ENCODE peak calls at places on chromosomes 5 and 9, in nine cellular contexts. V, F, O, N, J, P, Q, D and S are unnamed samples.
A peak's percentile ranks its signal among the peaks of the same experiment; 100 is the strongest.

GRCh38 chr5:155728857-155729683 is 597.9 kb upstream of the SGCD start:
- DNase-seq in V (no peak), F (peak; percentile 34), O (peak; percentile 69), N (peak; percentile 18), J (no peak), P (no peak), Q (no peak), D (no peak), S (no peak)

GRCh38 chr9:95181226-95181818 is 136.2 kb downstream of the FANCC start:
- DNase-seq in V (peak; percentile 41), F (no peak), O (no peak), N (no peak), J (peak; percentile 41), P (no peak), Q (peak; percentile 27), D (peak; percentile 4), S (no peak)

GRCh38 chr5:1445313-1445894 is at the start of gene SLC6A3:
- DNase-seq in V (no peak), F (peak; percentile 92), O (peak; percentile 23), N (peak; percentile 47), J (peak; percentile 20), P (peak; percentile 21), Q (peak; percentile 49), D (no peak), S (no peak)

GRCh38 chr9:127661342-127661741 is 45.4 kb upstream of the CFAP157 start:
- DNase-seq in V (no peak), F (no peak), O (peak; percentile 58), N (peak; percentile 66), J (no peak), P (peak; percentile 27), Q (no peak), D (no peak), S (no peak)

GRCh38 chr9:93254061-93254481 is 70.1 kb downstream of the WNK2 start:
- DNase-seq in V (no peak), F (no peak), O (peak; percentile 29), N (no peak), J (no peak), P (no peak), Q (no peak), D (no peak), S (no peak)

GRCh38 chr5:171269717-171270116 is 39.3 kb upstream of the TLX3 start:
- DNase-seq in V (no peak), F (no peak), O (no peak), N (no peak), J (peak; percentile 22), P (no peak), Q (peak; percentile 60), D (peak; percentile 6), S (no peak)

GRCh38 chr5:149754481-149754880 is 24.4 kb downstream of the PPARGC1B start:
- DNase-seq in V (no peak), F (no peak), O (no peak), N (no peak), J (no peak), P (no peak), Q (no peak), D (no peak), S (no peak)

GRCh38 chr9:135084881-135085760 is 2.3 kb upstream of the OLFM1 start:
- DNase-seq in V (no peak), F (no peak), O (no peak), N (no peak), J (no peak), P (no peak), Q (no peak), D (no peak), S (no peak)

GRCh38 chr9:87569008-87569908 is 71.6 kb downstream of the DAPK1 start:
- DNase-seq in V (no peak), F (peak; percentile 19), O (no peak), N (peak; percentile 61), J (peak; percentile 61), P (no peak), Q (peak; percentile 72), D (no peak), S (no peak)

GRCh38 chr5:6656680-6657079 is 23.4 kb downstream of the SRD5A1 start:
- DNase-seq in V (no peak), F (no peak), O (no peak), N (no peak), J (no peak), P (no peak), Q (peak; percentile 8), D (no peak), S (no peak)

GRCh38 chr9:69637801-69638200 is 34.4 kb downstream of the APBA1 start:
- DNase-seq in V (no peak), F (no peak), O (no peak), N (no peak), J (peak; percentile 70), P (no peak), Q (peak; percentile 57), D (no peak), S (no peak)

GRCh38 chr5:3929799-3930198 is 334.2 kb downstream of the IRX1 start:
- DNase-seq in V (no peak), F (no peak), O (no peak), N (no peak), J (no peak), P (no peak), Q (no peak), D (no peak), S (no peak)

GRCh38 chr5:168979140-168979539 is 321.8 kb downstream of the SLIT3 start:
- DNase-seq in V (no peak), F (no peak), O (no peak), N (no peak), J (no peak), P (no peak), Q (peak; percentile 12), D (no peak), S (no peak)

GRCh38 chr5:63346451-63346850 is 615.8 kb downstream of the HTR1A start:
- DNase-seq in V (no peak), F (no peak), O (no peak), N (no peak), J (no peak), P (no peak), Q (no peak), D (no peak), S (no peak)

GRCh38 chr9:105421864-105422263 is 26.0 kb upstream of the FSD1L start:
- DNase-seq in V (no peak), F (no peak), O (no peak), N (no peak), J (no peak), P (no peak), Q (no peak), D (no peak), S (no peak)

GRCh38 chr5:170312666-170313065 is 15.1 kb upstream of the LCP2 start:
- DNase-seq in V (no peak), F (no peak), O (no peak), N (no peak), J (peak; percentile 61), P (no peak), Q (peak; percentile 61), D (no peak), S (no peak)

GRCh38 chr5:141941779-141942178 is 16.2 kb downstream of the PCDH12 start:
- DNase-seq in V (no peak), F (no peak), O (no peak), N (no peak), J (no peak), P (no peak), Q (no peak), D (no peak), S (no peak)

GRCh38 chr9:124133752-124134151 is 122.2 kb downstream of the LHX2 start:
- DNase-seq in V (peak; percentile 57), F (peak; percentile 10), O (peak; percentile 48), N (no peak), J (peak; percentile 66), P (peak; percentile 59), Q (peak; percentile 69), D (no peak), S (peak; percentile 41)

GRCh38 chr9:102459828-102460227 is 535.3 kb upstream of the CYLC2 start:
- DNase-seq in V (no peak), F (no peak), O (no peak), N (no peak), J (no peak), P (no peak), Q (no peak), D (no peak), S (no peak)

GRCh38 chr5:72523960-72524582 is 16.9 kb upstream of the ZNF366 start:
- DNase-seq in V (peak; percentile 51), F (no peak), O (no peak), N (no peak), J (peak; percentile 95), P (no peak), Q (peak; percentile 91), D (peak; percentile 67), S (peak; percentile 13)

GRCh38 chr5:65927497-65928340 is 1.3 kb downstream of the ERBIN start:
- DNase-seq in V (peak; percentile 58), F (peak; percentile 15), O (no peak), N (no peak), J (peak; percentile 70), P (no peak), Q (peak; percentile 68), D (no peak), S (no peak)

GRCh38 chr5:16654647-16655334 is 38.0 kb upstream of the RETREG1 start:
- DNase-seq in V (no peak), F (no peak), O (no peak), N (no peak), J (no peak), P (no peak), Q (no peak), D (no peak), S (no peak)

DNA sequence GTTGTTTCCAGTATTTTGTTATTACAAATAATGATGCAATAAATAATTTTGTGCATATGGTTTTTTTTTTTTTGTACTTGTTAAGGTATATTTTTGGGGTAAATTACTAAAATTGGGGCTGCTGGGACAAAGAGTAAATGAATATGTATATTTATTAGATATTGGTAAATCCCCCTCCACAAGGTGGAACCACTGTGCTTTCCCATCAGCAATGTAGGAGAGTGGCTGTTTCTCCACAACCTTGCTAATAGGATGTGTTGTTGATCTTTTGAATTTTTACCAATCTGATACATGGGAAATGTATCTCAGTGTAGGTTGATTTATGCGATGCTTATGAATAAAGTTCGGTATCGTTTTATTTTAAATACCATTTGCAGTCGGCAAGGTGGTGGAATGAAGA is 118.1 kb downstream of the TRPM3 start:
- DNase-seq in V (no peak), F (no peak), O (no peak), N (no peak), J (no peak), P (no peak), Q (peak; percentile 11), D (no peak), S (no peak)
- TF ChIP-seq CTCF in V (no peak), F (no peak), O (no peak), N (no peak), J (no peak), P (no peak), Q (no peak), D (no peak), S (no peak)

GRCh38 chr5:177382423-177383029 is 1.7 kb upstream of the SLC34A1 start:
- DNase-seq in V (no peak), F (no peak), O (no peak), N (peak; percentile 44), J (peak; percentile 49), P (no peak), Q (peak; percentile 51), D (no peak), S (no peak)
- TF ChIP-seq CTCF in V (peak; percentile 25), F (no peak), O (no peak), N (no peak), J (peak; percentile 44), P (peak; percentile 22), Q (peak; percentile 46), D (no peak), S (no peak)

GRCh38 chr5:179212870-179213269 is 132.4 kb downstream of the ADAMTS2 start:
- DNase-seq in V (no peak), F (no peak), O (no peak), N (no peak), J (peak; percentile 36), P (no peak), Q (no peak), D (no peak), S (no peak)
- TF ChIP-seq CTCF in V (no peak), F (no peak), O (peak; percentile 11), N (no peak), J (peak; percentile 55), P (no peak), Q (no peak), D (no peak), S (no peak)

GRCh38 chr5:152271420-152271819 is 133.7 kb downstream of the NMUR2 start:
- DNase-seq in V (no peak), F (peak; percentile 9), O (peak; percentile 35), N (no peak), J (peak; percentile 1), P (no peak), Q (peak; percentile 17), D (peak; percentile 2), S (peak; percentile 52)
- TF ChIP-seq CTCF in V (no peak), F (peak; percentile 32), O (peak; percentile 34), N (no peak), J (no peak), P (no peak), Q (peak; percentile 10), D (peak; percentile 22), S (peak; percentile 50)